ENCODE peak calls at places on chromosome 4, in eight cellular contexts. U is lower leg skin, J is fibroblast of pulmonary artery, H is HepG2, X is transverse colon, F is glutamatergic neuron, B is IMR-90, Q is ascending aorta. G is an unnamed sample.

GRCh38 chr4:13627606-13628301 is at the start of gene BOD1L1:
- DNase-seq in U (peak), J (peak), H (peak), X (peak), F (peak), B (peak), Q (peak), G (peak)

GRCh38 chr4:155769092-155769491 is 10.3 kb downstream of the GUCY1B1 start:
- DNase-seq in U (no peak), J (no peak), H (no peak), X (no peak), F (no peak), B (peak), Q (no peak), G (no peak)

GRCh38 chr4:78693777-78694456 is 82.2 kb upstream of the BMP2K start:
- DNase-seq in U (no peak), J (peak), H (no peak), X (no peak), F (no peak), B (no peak), Q (no peak), G (no peak)

GRCh38 chr4:96786306-96786705 is 946.4 kb downstream of the PDHA2 start:
- DNase-seq in U (no peak), J (no peak), H (no peak), X (no peak), F (no peak), B (no peak), Q (no peak), G (no peak)

GRCh38 chr4:124710253-124710849 is 2.2 kb downstream of the ANKRD50 start:
- DNase-seq in U (no peak), J (peak), H (no peak), X (no peak), F (no peak), B (peak), Q (no peak), G (no peak)

GRCh38 chr4:138217567-138217966 is 24.6 kb downstream of the SLC7A11 start:
- DNase-seq in U (no peak), J (no peak), H (no peak), X (no peak), F (peak), B (no peak), Q (no peak), G (no peak)

GRCh38 chr4:27357283-27357682 is 496.6 kb downstream of the STIM2 start:
- DNase-seq in U (no peak), J (peak), H (no peak), X (no peak), F (no peak), B (no peak), Q (no peak), G (no peak)

GRCh38 chr4:164571593-164572385 is 182.1 kb upstream of the SMIM31 start:
- DNase-seq in U (no peak), J (no peak), H (no peak), X (no peak), F (no peak), B (no peak), Q (no peak), G (no peak)

GRCh38 chr4:25161599-25161960 is 1.3 kb upstream of the SEPSECS start:
- DNase-seq in U (no peak), J (peak), H (no peak), X (no peak), F (no peak), B (no peak), Q (no peak), G (no peak)

GRCh38 chr4:8192748-8193738 is 6.0 kb upstream of the SH3TC1 start:
- DNase-seq in U (no peak), J (peak), H (peak), X (peak), F (peak), B (peak), Q (no peak), G (no peak)

GRCh38 chr4:182600093-182600492 is 317.1 kb downstream of the DCTD start:
- DNase-seq in U (no peak), J (no peak), H (no peak), X (no peak), F (no peak), B (peak), Q (no peak), G (no peak)

GRCh38 chr4:15515106-15515505 is 45.4 kb downstream of the CC2D2A start:
- DNase-seq in U (no peak), J (peak), H (no peak), X (no peak), F (no peak), B (peak), Q (no peak), G (no peak)

GRCh38 chr4:175671491-175671934 is 140.6 kb downstream of the GPM6A start:
- DNase-seq in U (no peak), J (no peak), H (no peak), X (no peak), F (peak), B (no peak), Q (no peak), G (no peak)

GRCh38 chr4:103244251-103244650 is 46.1 kb upstream of the CENPE start:
- DNase-seq in U (no peak), J (peak), H (no peak), X (no peak), F (no peak), B (no peak), Q (no peak), G (no peak)

GRCh38 chr4:56656346-56656643 is 24.8 kb downstream of the HOPX start:
- DNase-seq in U (peak), J (no peak), H (no peak), X (peak), F (no peak), B (no peak), Q (no peak), G (no peak)

GRCh38 chr4:185672151-185672550 is 136.8 kb upstream of the PDLIM3 start:
- DNase-seq in U (no peak), J (no peak), H (no peak), X (no peak), F (no peak), B (no peak), Q (no peak), G (no peak)

GRCh38 chr4:155134136-155134535 is 74.3 kb upstream of the NPY2R start:
- DNase-seq in U (no peak), J (no peak), H (no peak), X (no peak), F (no peak), B (no peak), Q (no peak), G (no peak)

GRCh38 chr4:123671633-123672404 is 275.2 kb downstream of the SPRY1 start:
- DNase-seq in U (no peak), J (no peak), H (no peak), X (no peak), F (no peak), B (no peak), Q (no peak), G (no peak)

GRCh38 chr4:151948351-151949016 is 187.7 kb upstream of the GATB start:
- DNase-seq in U (no peak), J (no peak), H (no peak), X (no peak), F (no peak), B (peak), Q (no peak), G (no peak)

GRCh38 chr4:18020671-18021469 is 685 bp downstream of the LCORL start:
- DNase-seq in U (peak), J (peak), H (peak), X (peak), F (peak), B (peak), Q (peak), G (peak)

GRCh38 chr4:108683479-108683878 is 33.1 kb downstream of the OSTC start:
- DNase-seq in U (no peak), J (peak), H (peak), X (no peak), F (no peak), B (peak), Q (no peak), G (peak)

GRCh38 chr4:5724377-5724776 is 13.4 kb downstream of the EVC start:
- DNase-seq in U (no peak), J (no peak), H (no peak), X (no peak), F (no peak), B (no peak), Q (no peak), G (no peak)

GRCh38 chr4:5757536-5757935 is 46.5 kb downstream of the EVC start:
- DNase-seq in U (no peak), J (no peak), H (no peak), X (no peak), F (no peak), B (no peak), Q (no peak), G (no peak)

GRCh38 chr4:74327751-74328150 is 19.5 kb downstream of the EPGN start:
- DNase-seq in U (no peak), J (peak), H (no peak), X (no peak), F (no peak), B (peak), Q (no peak), G (no peak)

GRCh38 chr4:81531410-81531809 is 59.7 kb upstream of the RASGEF1B start:
- DNase-seq in U (no peak), J (no peak), H (no peak), X (no peak), F (no peak), B (no peak), Q (no peak), G (no peak)

GRCh38 chr4:85569730-85570299 is 94.9 kb downstream of the ARHGAP24 start:
- DNase-seq in U (no peak), J (no peak), H (no peak), X (no peak), F (no peak), B (no peak), Q (no peak), G (no peak)

GRCh38 chr4:130545596-130545995 is 1449.6 kb downstream of the C4orf33 start:
- DNase-seq in U (no peak), J (peak), H (no peak), X (no peak), F (no peak), B (no peak), Q (no peak), G (no peak)

GRCh38 chr4:32203340-32203739 is 1483.2 kb downstream of the PCDH7 start:
- DNase-seq in U (no peak), J (no peak), H (no peak), X (no peak), F (no peak), B (no peak), Q (no peak), G (no peak)

DNA sequence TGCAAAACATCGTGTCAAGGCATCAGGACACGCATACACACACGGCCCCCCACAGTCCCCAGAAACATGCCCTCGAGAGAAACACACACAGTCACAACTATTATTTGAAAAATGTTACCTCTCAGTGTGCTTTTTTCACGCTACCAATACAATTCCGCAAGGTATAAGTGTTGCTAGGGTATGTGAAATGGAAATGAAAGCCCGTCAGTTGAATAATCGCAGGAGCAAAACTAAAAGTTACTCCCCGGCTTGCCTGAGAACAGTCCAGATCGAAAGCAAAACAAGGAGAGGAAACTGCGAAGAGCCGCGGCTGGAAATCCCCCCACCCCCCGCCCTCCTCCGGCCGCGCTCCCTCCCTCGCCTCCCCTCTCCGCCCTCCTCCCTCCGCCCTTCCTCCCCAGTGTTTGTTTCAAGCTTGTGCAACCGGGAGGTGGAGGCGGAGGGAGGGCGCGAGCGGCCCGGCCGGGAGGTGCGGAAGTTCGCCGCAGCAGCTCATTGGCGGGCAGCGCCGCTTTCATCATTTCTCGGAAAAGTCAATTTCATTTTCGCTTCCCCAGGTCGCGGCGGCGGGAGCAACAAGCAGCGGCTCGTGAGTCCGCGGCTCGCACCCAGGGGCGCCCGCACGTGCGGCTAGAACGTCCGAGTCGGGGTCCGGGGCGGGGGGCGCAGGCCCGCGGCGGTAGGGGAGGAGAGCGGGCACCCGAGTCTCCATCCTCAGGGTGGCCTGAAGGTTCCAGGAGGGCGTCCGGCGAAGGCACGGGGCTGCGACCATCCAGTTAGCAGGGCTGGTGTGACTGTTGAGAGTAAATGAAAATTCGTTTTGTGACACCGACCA is at the start of gene IRF2:
- DNase-seq in U (peak), J (peak), H (peak), X (peak), F (peak), B (peak), Q (peak), G (peak)
- TF ChIP-seq CTCF in U (no peak), J (no peak), H (peak), X (no peak), F (no peak), B (no peak), Q (peak), G (no peak)

GRCh38 chr4:89586864-89587263 is 250.1 kb downstream of the SNCA start:
- DNase-seq in U (no peak), J (peak), H (no peak), X (no peak), F (no peak), B (peak), Q (no peak), G (no peak)
- TF ChIP-seq CTCF in U (no peak), J (peak), H (peak), X (no peak), F (no peak), B (no peak), Q (no peak), G (peak)

GRCh38 chr4:95545526-95545925 is 3.2 kb downstream of the UNC5C start:
- DNase-seq in U (no peak), J (no peak), H (no peak), X (no peak), F (no peak), B (no peak), Q (no peak), G (no peak)
- TF ChIP-seq CTCF in U (no peak), J (no peak), H (no peak), X (no peak), F (no peak), B (no peak), Q (no peak), G (no peak)

DNA sequence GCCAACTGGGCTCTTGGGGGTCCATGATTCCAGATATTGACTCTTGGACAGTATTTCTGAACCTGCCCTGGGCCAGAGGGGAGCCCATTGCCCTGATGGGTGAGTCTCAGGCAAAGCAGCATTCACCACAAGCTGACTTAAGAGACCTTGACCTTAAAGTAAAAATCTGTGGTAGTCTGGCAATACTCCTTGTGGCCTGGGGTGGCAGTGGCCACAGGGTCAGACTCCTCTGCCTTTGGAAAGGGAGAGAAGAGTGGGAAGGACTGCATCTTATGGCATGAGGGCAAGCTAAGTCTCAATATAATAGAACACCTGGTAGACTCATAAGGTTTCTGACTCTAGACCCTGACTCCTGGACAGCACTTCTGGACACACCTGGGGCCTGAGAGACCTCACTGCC is 340.3 kb upstream of the MAD2L1 start:
- DNase-seq in U (no peak), J (no peak), H (no peak), X (no peak), F (no peak), B (no peak), Q (no peak), G (no peak)
- TF ChIP-seq CTCF in U (no peak), J (no peak), H (no peak), X (no peak), F (no peak), B (no peak), Q (no peak), G (no peak)

GRCh38 chr4:54669831-54670230 is 12.1 kb downstream of the KIT start:
- DNase-seq in U (no peak), J (no peak), H (no peak), X (no peak), F (no peak), B (no peak), Q (no peak), G (no peak)
- TF ChIP-seq CTCF in U (no peak), J (no peak), H (no peak), X (no peak), F (no peak), B (no peak), Q (no peak), G (no peak)

DNA sequence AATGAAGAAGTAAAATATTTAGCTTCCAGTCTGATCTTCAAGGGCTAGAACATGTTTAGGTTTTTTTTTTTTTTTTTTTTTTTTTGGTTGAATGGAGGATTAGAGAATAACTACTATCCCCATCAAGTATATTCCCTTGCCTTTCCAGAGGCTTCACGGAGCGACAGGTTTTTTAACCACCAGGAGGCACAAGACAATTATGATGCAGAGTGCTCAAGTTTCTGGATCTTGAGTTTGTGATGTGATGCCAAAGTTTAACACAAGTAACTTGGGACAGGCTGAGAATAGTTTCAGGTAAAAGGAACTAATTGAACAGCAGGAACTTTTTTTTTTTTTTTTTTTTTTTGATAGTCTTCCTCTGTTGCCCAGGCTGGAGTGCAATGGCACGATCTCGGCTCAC is 30.3 kb downstream of the CCNI start:
- DNase-seq in U (no peak), J (peak), H (no peak), X (no peak), F (no peak), B (peak), Q (no peak), G (no peak)
- TF ChIP-seq CTCF in U (no peak), J (peak), H (no peak), X (peak), F (no peak), B (peak), Q (no peak), G (peak)